ENCODE peak calls at places on chromosomes 7 and 10, in four cellular contexts. X is GM23338, Y is DND-41, G is A549. W is an unnamed sample.

GRCh38 chr7:87671-88070 is 104.7 kb upstream of the FAM20C start:
- DNase-seq in X (no peak), Y (no peak), G (no peak), W (no peak)

GRCh38 chr10:1572519-1573333 is 164.6 kb downstream of the ADARB2 start:
- DNase-seq in G (no peak), Y (no peak), X (no peak), W (no peak)

GRCh38 chr10:31581741-31582323 is 262.8 kb downstream of the ZEB1 start:
- DNase-seq in Y (no peak), G (no peak), X (no peak), W (no peak)

GRCh38 chr10:12985347-12985746 is 16.2 kb downstream of the CCDC3 start:
- DNase-seq in G (no peak), Y (no peak), X (no peak), W (no peak)

GRCh38 chr10:72455889-72456588 is 101.3 kb upstream of the DNAJB12 start:
- DNase-seq in Y (no peak), G (no peak), X (no peak), W (no peak)

GRCh38 chr7:102012941-102013461 is 195.6 kb downstream of the CUX1 start:
- DNase-seq in X (no peak), G (no peak), Y (no peak), W (no peak)

GRCh38 chr7:35988105-35988504 is 164.9 kb upstream of the EEPD1 start:
- DNase-seq in G (no peak), X (no peak), Y (no peak), W (no peak)

GRCh38 chr7:99139031-99139430 is 4.9 kb downstream of the SMURF1 start:
- DNase-seq in G (no peak), X (no peak), Y (no peak), W (no peak)

GRCh38 chr7:64877714-64878610 is 25.1 kb upstream of the ZNF273 start:
- DNase-seq in X (no peak), Y (peak), G (no peak), W (peak)

GRCh38 chr10:78281627-78282026 is 248.0 kb downstream of the RPS24 start:
- DNase-seq in X (no peak), Y (no peak), G (no peak), W (no peak)

GRCh38 chr7:105636982-105637381 is 55.7 kb upstream of the EFCAB10 start:
- DNase-seq in X (no peak), G (no peak), Y (no peak), W (no peak)

GRCh38 chr7:22438994-22439393 is 61.0 kb downstream of the STEAP1B start:
- DNase-seq in X (no peak), Y (no peak), G (no peak), W (no peak)

GRCh38 chr10:114726820-114727271 is 68.8 kb upstream of the ABLIM1 start:
- DNase-seq in G (no peak), X (no peak), Y (no peak), W (no peak)

GRCh38 chr7:36192050-36192824 is 39.2 kb downstream of the EEPD1 start:
- DNase-seq in Y (no peak), X (no peak), G (no peak), W (no peak)

GRCh38 chr10:125144693-125145623 is 15.4 kb downstream of the CTBP2 start:
- DNase-seq in X (peak), Y (peak), G (peak), W (no peak)

GRCh38 chr7:131604841-131605279 is 48.4 kb upstream of the PODXL start:
- DNase-seq in X (peak), G (peak), Y (no peak), W (no peak)

GRCh38 chr7:44633254-44634186 is 27.1 kb downstream of the OGDH start:
- DNase-seq in X (no peak), G (no peak), Y (no peak), W (no peak)

GRCh38 chr7:111561909-111562732 is at the start of gene IMMP2L:
- DNase-seq in Y (peak), X (peak), G (peak), W (peak)

GRCh38 chr10:91597397-91597881 is 35.4 kb downstream of the PPP1R3C start:
- DNase-seq in X (no peak), G (no peak), Y (no peak), W (no peak)

GRCh38 chr10:96242822-96243221 is 28.5 kb downstream of the BLNK start:
- DNase-seq in X (no peak), Y (no peak), G (no peak), W (no peak)

DNA sequence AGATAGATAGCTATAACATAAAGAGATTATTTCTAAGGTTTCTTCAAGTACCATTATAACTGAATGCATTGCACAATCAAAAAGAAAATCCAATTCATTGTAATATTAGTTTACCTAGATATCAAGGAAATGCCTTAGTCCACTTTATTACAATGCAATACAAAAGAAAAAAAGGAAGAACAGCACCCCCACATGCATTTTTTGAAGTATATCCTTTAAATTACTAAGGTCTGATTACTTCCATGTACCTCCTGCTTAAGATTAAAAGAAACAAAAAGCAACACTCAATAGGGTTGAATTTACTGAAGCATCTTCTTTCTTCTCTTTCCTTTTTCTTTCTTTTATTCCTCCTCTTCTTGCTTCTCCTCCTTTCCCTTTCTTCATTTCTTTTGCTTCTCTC is 973.8 kb upstream of the LRRTM3 start:
- DNase-seq in Y (no peak), G (no peak), X (no peak), W (no peak)
- TF ChIP-seq CTCF in Y (no peak), G (no peak), X (no peak), W (no peak)

GRCh38 chr10:14068851-14069250 is 261.9 kb downstream of the FRMD4A start:
- DNase-seq in Y (no peak), X (no peak), G (no peak), W (no peak)

GRCh38 chr10:14060320-14061070 is 270.2 kb downstream of the FRMD4A start:
- DNase-seq in G (no peak), X (no peak), Y (no peak), W (no peak)

GRCh38 chr10:14062528-14063260 is 268.0 kb downstream of the FRMD4A start:
- DNase-seq in X (no peak), G (no peak), Y (no peak), W (no peak)

GRCh38 chr10:14063531-14064317 is 267.0 kb downstream of the FRMD4A start:
- DNase-seq in Y (no peak), X (no peak), G (no peak), W (no peak)

DNA sequence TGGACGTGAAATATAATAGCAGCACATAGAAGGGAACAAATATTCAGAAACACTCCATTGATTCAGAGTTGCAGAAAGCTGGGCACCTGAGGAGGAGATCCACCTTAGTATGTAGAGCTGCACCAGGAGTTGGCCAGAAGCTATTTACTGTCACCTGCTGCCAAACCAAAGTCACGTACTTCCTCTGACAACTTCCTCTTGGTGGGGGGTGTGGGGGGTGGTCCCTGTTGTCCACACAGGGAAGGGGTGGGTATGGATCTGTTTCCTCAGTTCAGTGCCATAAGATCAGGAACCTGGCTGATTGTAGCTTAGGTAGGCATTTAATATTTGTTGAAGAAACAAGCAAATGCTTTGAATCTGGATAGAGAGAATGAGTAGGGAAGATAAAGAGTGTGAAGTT is 264.6 kb downstream of the FRMD4A start:
- DNase-seq in Y (no peak), X (no peak), G (no peak), W (no peak)
- TF ChIP-seq CTCF in Y (no peak), X (no peak), G (no peak), W (no peak)

GRCh38 chr7:150379590-150380379 is 655 bp downstream of the ZNF775 start:
- DNase-seq in G (peak), X (no peak), Y (peak), W (no peak)

GRCh38 chr7:150378853-150379589 is at the start of gene ZNF775:
- DNase-seq in G (peak), Y (peak), X (peak), W (peak)

GRCh38 chr7:150377116-150377979 is 1.8 kb upstream of the ZNF775 start:
- DNase-seq in G (no peak), X (no peak), Y (no peak), W (no peak)

GRCh38 chr7:150376560-150376959 is 2.6 kb upstream of the ZNF775 start:
- DNase-seq in Y (no peak), X (no peak), G (no peak), W (no peak)

DNA sequence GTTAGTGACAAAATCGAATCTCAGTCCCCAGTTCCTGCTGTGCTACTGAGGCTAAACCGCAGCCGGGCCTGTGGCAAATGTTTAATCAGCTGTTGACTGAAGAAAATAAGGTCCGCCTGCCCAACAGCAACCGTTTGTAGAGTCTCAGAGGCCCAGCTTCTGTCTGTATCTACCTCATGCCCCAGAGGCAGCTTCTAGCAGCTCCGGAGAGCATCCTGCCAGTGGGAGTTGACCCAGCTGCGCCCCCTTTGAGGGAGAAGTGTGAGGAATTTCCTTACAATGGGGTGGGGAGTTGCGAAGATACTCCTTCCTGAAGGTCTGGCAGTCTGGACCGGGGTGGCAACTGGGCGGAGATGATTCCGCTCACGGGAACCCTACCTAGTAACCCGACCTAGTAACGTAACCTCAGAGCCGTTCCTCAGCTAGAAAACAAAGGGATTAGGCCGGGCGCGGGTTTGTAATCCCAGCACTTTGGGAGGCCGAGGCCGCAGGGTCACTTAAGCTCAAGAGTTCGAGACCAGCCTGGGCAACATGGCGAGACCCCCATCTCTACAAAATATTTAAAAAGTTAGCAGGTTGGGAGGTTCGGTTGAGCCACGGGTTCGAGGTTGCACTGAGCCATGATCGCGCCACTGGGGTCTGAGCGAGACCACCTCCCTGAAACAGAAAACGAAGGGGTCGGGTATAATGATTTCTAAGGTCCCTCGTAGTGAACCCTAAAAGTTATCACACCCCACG is 846 bp upstream of the ZNF775 start:
- DNase-seq in X (peak), Y (peak), G (peak), W (peak)
- TF ChIP-seq CTCF in X (peak), Y (peak), G (peak), W (no peak)

DNA sequence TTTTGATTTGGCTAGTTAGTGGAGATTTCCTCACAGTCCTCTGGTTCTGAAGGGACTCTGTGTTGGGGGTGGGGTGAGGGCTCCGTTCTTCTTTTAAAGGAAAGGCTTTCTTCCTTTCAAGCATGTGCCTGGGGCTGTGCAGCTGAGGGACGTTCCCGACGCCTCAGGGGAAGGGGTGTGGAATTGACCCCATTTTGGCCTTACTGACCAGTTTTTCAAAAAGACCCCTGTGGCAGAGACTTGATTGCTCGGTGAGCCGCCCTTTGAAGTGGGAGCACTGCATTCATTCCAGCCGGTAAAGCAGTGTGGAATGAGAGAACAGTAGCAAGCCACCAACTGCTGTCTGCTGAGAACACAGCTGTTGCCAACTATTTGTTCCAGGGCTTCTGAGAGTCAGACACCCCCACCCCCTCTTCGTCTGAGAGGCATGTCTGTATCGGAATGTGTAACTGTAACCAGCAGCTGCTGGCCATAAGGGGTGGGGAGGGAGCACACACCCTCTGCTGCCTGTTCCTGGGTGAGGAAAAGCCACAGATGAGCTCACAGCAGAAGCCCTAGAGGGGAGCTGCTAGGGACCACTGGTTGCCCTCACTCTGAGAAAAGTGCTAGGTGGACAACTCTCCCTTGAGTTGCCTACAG is 33.1 kb downstream of the WBP1L start:
- DNase-seq in G (no peak), Y (peak), X (peak), W (no peak)
- TF ChIP-seq CTCF in G (no peak), Y (peak), X (no peak), W (no peak)

GRCh38 chr10:56469482-56469881 is 108.4 kb upstream of the ZWINT start:
- DNase-seq in X (peak), Y (no peak), G (no peak), W (no peak)
- TF ChIP-seq CTCF in X (peak), Y (no peak), G (no peak), W (no peak)

GRCh38 chr7:50119815-50120637 is 27.0 kb upstream of the ZPBP start:
- DNase-seq in X (peak), Y (peak), G (no peak), W (no peak)
- TF ChIP-seq CTCF in X (peak), Y (peak), G (no peak), W (no peak)

DNA sequence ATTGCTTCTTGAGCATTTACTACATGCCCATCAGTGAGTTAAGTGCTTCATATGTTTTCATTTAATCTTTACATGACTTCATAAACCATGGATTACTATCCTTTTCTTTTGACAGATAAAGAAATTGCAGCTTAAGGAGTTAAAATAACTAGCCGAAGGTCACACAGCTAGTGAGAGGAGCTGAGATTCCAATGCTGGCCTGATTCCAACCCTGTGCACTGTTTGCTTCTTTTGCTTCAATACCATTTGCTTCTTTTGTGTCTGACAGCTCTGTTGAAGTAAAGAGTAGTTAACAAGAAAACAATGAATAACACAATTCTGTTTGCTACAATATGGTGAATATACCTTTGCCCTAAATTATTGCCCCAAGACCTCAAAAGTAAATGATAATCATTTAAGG is 132.4 kb downstream of the GRM3 start:
- DNase-seq in G (no peak), Y (no peak), X (no peak), W (no peak)
- TF ChIP-seq CTCF in G (no peak), Y (no peak), X (no peak), W (no peak)

GRCh38 chr10:23081891-23082290 is 13.5 kb upstream of the MSRB2 start:
- DNase-seq in Y (no peak), X (peak), G (peak), W (no peak)
- TF ChIP-seq CTCF in Y (peak), X (peak), G (peak), W (no peak)